ENCODE peak calls at places on chromosomes 2 and 18, in nine cellular contexts. Y, X, S, Z, E, J, T, I and Q are unnamed samples.

GRCh38 chr2:5693288-5694015 is 1.3 kb downstream of the SOX11 start:
- DNase-seq in E (no peak), X (no peak), T (peak), J (no peak), Y (no peak), S (peak), Z (no peak), I (no peak), Q (no peak)

GRCh38 chr18:65057439-65058083 is 693.3 kb upstream of the CDH7 start:
- DNase-seq in Y (no peak), T (no peak), E (no peak), J (no peak), X (no peak), S (no peak), Z (no peak), I (no peak), Q (no peak)

GRCh38 chr18:8368490-8369217 is 240.6 kb upstream of the RAB12 start:
- DNase-seq in E (no peak), S (no peak), Y (no peak), X (no peak), T (no peak), I (no peak), J (no peak), Z (no peak), Q (no peak)

GRCh38 chr2:179837408-179837807 is 24.0 kb downstream of the ZNF385B start:
- DNase-seq in S (no peak), Y (no peak), Z (no peak), T (no peak), E (no peak), X (no peak), J (peak), I (peak), Q (no peak)

GRCh38 chr2:18650221-18650620 is 60.9 kb upstream of the NT5C1B start:
- DNase-seq in T (peak), Y (no peak), E (no peak), I (no peak), S (no peak), X (no peak), J (no peak), Z (no peak), Q (no peak)

GRCh38 chr2:211835695-211836094 is 702.9 kb downstream of the ERBB4 start:
- DNase-seq in X (no peak), S (no peak), Y (no peak), J (no peak), E (no peak), Z (no peak), I (no peak), T (no peak), Q (no peak)

GRCh38 chr2:132272713-132273112 is 111.0 kb upstream of the ANKRD30BL start:
- DNase-seq in Y (no peak), I (no peak), J (no peak), T (no peak), X (no peak), Z (no peak), E (no peak), S (no peak), Q (no peak)

GRCh38 chr2:108602422-108602821 is 68.2 kb downstream of the LIMS1 start:
- DNase-seq in I (no peak), S (no peak), T (no peak), Y (no peak), J (no peak), E (no peak), Z (no peak), X (no peak), Q (no peak)

GRCh38 chr2:148617219-148617618 is 27.3 kb upstream of the EPC2 start:
- DNase-seq in X (no peak), Z (no peak), J (no peak), T (no peak), E (no peak), Y (no peak), I (no peak), S (no peak), Q (no peak)

GRCh38 chr2:225072444-225072843 is 30.2 kb upstream of the DOCK10 start:
- DNase-seq in Z (no peak), E (no peak), S (no peak), I (no peak), X (no peak), T (no peak), Y (no peak), J (no peak), Q (no peak)

GRCh38 chr18:13611616-13612110 is 114.7 kb downstream of the FAM210A start:
- DNase-seq in S (no peak), Y (peak), J (no peak), I (peak), Z (no peak), E (no peak), T (peak), X (no peak), Q (no peak)

GRCh38 chr18:33875029-33875428 is 297.0 kb downstream of the ASXL3 start:
- DNase-seq in X (no peak), Y (no peak), E (no peak), I (no peak), T (no peak), J (no peak), Z (no peak), S (no peak), Q (no peak)

DNA sequence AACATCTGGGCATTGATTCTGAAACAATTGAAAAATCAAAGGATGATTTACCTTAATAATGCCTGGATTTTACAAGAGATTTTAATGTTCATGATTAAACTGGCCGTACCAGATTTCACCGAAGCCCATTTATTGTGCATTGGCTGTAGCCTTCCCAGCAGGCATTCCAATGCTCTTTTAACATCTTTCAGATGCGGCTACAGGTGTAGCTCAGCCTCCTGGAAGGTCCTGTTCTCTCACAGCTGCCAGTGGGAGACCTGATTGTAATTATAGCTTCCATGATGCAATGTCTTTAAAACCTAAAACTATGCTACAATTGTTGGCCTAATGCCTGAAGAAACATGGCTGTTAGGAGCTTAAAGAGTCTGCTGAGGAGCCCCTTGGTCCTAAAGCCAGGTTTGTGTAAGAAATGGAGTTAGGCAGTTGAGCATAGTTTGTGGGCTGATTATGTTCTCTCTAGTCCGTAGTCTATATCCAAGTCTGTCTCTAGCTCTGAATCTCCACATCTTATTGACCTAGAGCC is 147.4 kb downstream of the CERS6 start:
- DNase-seq in T (no peak), Z (no peak), Y (no peak), X (no peak), J (no peak), E (no peak), S (no peak), I (no peak), Q (no peak)
- TF ChIP-seq MAX in T (no peak), Z (no peak), Y (no peak), X (no peak), J (no peak), E (no peak), S (no peak), I (no peak), Q (no peak)

DNA sequence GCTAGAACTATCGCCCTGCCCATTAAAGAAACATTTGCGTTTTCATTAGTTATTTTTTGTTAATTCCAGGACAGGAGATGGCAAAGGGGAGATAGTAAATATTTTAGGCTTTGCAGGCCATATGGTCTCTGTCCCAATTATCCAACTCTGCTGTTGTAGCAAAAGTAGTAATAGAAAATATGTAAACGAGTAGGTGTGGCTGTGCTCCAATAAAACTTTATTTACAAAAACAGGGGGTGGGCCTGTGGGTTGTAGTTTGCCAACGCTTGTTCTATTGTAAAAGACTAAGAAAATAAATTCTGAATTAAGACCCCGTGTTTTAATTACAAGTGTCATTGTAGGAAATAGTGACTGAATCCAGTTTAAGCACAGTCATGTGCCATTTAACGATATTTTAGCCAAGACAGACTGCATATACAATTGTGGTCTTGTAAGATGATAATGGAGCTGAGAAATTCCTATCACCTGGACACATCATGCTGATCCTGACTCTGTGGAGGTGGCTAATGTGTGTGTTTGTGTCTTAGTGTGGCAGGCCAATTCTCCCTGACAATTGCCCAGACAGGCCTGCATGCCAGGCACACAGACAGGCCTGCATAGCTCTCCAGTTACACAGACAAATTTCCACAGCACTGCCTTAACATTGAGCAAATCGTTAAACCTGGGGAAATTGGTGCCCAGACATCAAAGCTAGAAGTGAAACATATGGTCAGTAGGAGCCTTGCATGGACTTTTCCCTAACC is 76.4 kb downstream of the SKA1 start:
- DNase-seq in T (no peak), S (no peak), I (no peak), Z (no peak), J (no peak), E (no peak), X (no peak), Y (no peak), Q (no peak)
- TF ChIP-seq MAX in T (no peak), S (no peak), I (no peak), Z (no peak), J (no peak), E (no peak), X (no peak), Y (no peak), Q (no peak)

DNA sequence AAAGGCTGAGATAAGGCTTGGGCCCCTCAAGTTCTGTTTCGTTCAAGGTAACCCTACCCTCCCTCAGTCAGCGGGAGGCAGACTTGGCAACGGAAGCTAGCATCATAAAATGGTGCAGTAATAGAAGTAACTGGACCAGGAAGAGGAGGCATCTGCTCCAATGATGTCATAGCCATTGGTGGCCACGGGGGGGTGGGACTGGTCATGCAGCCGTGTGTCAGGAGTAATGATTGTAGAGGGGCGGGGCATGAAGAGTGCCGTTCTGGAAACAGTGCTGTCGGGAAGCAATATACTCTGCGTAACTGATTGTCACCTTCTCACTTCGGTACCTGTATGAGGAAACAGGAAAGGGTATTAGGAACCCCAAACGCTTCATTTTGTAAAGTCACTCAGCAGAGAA is 6.9 kb upstream of the POLR2D start:
- DNase-seq in J (no peak), E (no peak), S (peak), Y (no peak), I (peak), X (peak), Z (no peak), T (peak), Q (peak)
- TF ChIP-seq MAX in J (no peak), E (no peak), S (no peak), Y (no peak), I (no peak), X (no peak), Z (no peak), T (no peak), Q (no peak)

GRCh38 chr18:42760290-42760689 is 355.2 kb downstream of the RIT2 start:
- DNase-seq in T (no peak), S (no peak), Y (no peak), E (no peak), I (no peak), J (no peak), X (no peak), Z (no peak), Q (no peak)

GRCh38 chr18:42752921-42753320 is 362.6 kb downstream of the RIT2 start:
- DNase-seq in E (no peak), Z (no peak), Y (no peak), X (no peak), I (no peak), J (no peak), T (no peak), S (peak), Q (no peak)

DNA sequence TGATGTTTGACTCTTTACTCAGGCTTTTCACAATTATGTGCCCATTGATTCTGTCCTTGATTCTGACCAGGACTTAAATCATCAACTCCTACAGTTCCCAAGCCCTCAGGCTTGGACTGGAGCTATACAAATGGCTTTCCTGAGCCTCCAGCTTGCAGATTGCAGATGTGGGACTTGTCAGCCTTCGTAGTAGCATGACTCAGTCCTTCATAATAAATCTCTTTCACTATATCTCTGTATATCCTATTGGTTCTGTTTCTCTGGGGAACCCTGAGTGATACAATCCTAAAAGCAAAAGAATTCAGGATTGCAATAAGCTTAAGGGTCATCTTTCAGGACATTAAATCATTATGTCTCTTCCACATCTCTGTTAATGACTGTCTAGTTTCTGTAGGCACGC is 356.6 kb downstream of the RIT2 start:
- DNase-seq in E (no peak), Z (no peak), X (no peak), S (no peak), T (no peak), Y (no peak), J (no peak), I (no peak), Q (no peak)
- TF ChIP-seq MAX in E (no peak), Z (no peak), X (no peak), S (no peak), T (no peak), Y (no peak), J (no peak), I (no peak), Q (no peak)

GRCh38 chr2:234949762-234950434 is 1.9 kb upstream of the SH3BP4 start:
- DNase-seq in J (peak), Y (peak), X (no peak), S (no peak), Z (no peak), I (no peak), E (no peak), T (no peak), Q (no peak)

GRCh38 chr2:234950730-234951385 is 959 bp upstream of the SH3BP4 start:
- DNase-seq in X (no peak), Y (peak), I (no peak), Z (no peak), E (no peak), T (no peak), J (no peak), S (peak), Q (no peak)

GRCh38 chr2:234950435-234950729 is 1.4 kb upstream of the SH3BP4 start:
- DNase-seq in Y (no peak), I (no peak), S (no peak), X (no peak), E (no peak), Z (no peak), J (no peak), T (no peak), Q (no peak)

GRCh38 chr2:234945339-234945895 is 6.4 kb upstream of the SH3BP4 start:
- DNase-seq in S (no peak), J (no peak), I (no peak), E (no peak), Y (no peak), X (no peak), Z (no peak), T (no peak), Q (no peak)

DNA sequence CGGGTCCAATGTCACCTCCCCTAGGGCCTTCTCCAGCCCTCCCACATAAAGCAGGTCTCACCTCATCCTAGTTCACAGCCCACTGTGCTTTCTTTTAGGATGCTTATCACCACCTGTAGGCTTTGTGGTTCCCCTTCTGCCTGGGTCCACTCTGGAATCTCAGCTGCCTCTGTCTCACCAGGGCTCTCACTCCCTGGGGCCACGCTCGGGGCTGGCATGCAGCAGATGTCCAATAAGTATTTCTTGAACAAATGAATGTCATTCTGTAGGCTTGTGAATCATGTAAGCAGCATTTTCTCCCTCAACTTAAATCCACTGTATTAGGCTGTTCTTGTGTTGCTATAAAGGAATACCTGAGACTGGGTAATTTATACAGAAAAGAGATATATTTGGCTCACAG is 4.3 kb upstream of the SH3BP4 start:
- DNase-seq in X (no peak), J (no peak), Y (no peak), S (no peak), Z (no peak), T (no peak), E (no peak), I (no peak), Q (no peak)
- TF ChIP-seq MAX in X (no peak), J (no peak), Y (no peak), S (no peak), Z (no peak), T (no peak), E (no peak), I (no peak), Q (no peak)

GRCh38 chr2:209666296-209666695 is 105.3 kb upstream of the UNC80 start:
- DNase-seq in J (no peak), Y (no peak), E (no peak), I (no peak), Z (no peak), X (no peak), T (no peak), S (no peak), Q (no peak)

GRCh38 chr2:209663149-209663548 is 108.5 kb upstream of the UNC80 start:
- DNase-seq in T (peak), Y (peak), E (no peak), S (no peak), I (peak), Z (no peak), J (no peak), X (no peak), Q (no peak)

GRCh38 chr2:209661286-209661685 is 110.3 kb upstream of the UNC80 start:
- DNase-seq in J (no peak), Z (no peak), E (no peak), I (no peak), T (peak), S (peak), X (no peak), Y (no peak), Q (no peak)

GRCh38 chr2:209663666-209664065 is 108.0 kb upstream of the UNC80 start:
- DNase-seq in S (no peak), E (no peak), Y (no peak), I (no peak), X (no peak), J (no peak), T (no peak), Z (no peak), Q (no peak)

DNA sequence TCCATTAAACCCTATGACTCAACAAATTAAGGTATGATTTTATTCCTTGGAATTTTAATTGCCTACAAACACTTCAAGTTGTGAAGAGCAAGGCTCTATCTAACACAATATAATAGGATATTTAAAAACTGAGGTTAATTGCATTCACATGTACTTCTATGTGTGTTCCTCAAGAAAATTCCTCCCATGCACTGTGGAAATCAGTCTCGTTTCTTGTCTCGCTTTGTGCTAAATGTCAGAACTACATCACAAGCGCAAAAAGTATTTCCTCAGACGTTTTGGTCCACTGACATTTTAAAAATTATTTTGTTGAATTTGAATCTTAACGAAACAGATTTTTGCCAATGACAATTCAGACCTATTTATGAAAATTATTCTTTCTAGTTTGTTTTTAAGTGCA is 109.5 kb upstream of the UNC80 start:
- DNase-seq in I (no peak), T (no peak), X (no peak), Y (no peak), Z (no peak), S (no peak), E (no peak), J (no peak), Q (no peak)
- TF ChIP-seq MAX in I (no peak), T (no peak), X (no peak), Y (no peak), Z (no peak), S (no peak), E (no peak), J (no peak), Q (no peak)